ENCODE peak calls at places on chromosomes 12 and 14, in five cellular contexts. One of them, this sample, is unnamed.

GRCh38 chr12:110684322-110684836 is 4.5 kb downstream of the HVCN1 start:
- DNase-seq in neural crest cell: no peak
- DNase-seq in tibial artery: no peak
- DNase-seq in transverse colon: no peak
- DNase-seq in GM12865: no peak
- DNase-seq in this sample: no peak

GRCh38 chr14:99250636-99251208 is 21.3 kb downstream of the BCL11B start:
- DNase-seq in neural crest cell: no peak
- DNase-seq in tibial artery: no peak
- DNase-seq in transverse colon: no peak
- DNase-seq in GM12865: no peak
- DNase-seq in this sample: no peak

GRCh38 chr12:12810507-12811143 is 2.5 kb upstream of the DDX47 start:
- DNase-seq in neural crest cell: no peak
- DNase-seq in GM12865: no peak
- DNase-seq in tibial artery: no peak
- DNase-seq in transverse colon: no peak
- DNase-seq in this sample: no peak

GRCh38 chr12:71439613-71440392 is at the start of gene LGR5:
- DNase-seq in neural crest cell: peak
- DNase-seq in tibial artery: peak
- DNase-seq in transverse colon: peak
- DNase-seq in GM12865: peak
- DNase-seq in this sample: peak

GRCh38 chr14:37246427-37246829 is 48.7 kb downstream of the MIPOL1 start:
- DNase-seq in GM12865: peak
- DNase-seq in tibial artery: no peak
- DNase-seq in transverse colon: no peak
- DNase-seq in neural crest cell: no peak
- DNase-seq in this sample: no peak

GRCh38 chr12:72295744-72296143 is 23.6 kb downstream of the TRHDE start:
- DNase-seq in tibial artery: no peak
- DNase-seq in neural crest cell: no peak
- DNase-seq in GM12865: no peak
- DNase-seq in transverse colon: no peak
- DNase-seq in this sample: no peak

GRCh38 chr14:64507376-64508156 is 3.0 kb downstream of the ZBTB1 start:
- DNase-seq in tibial artery: no peak
- DNase-seq in GM12865: peak
- DNase-seq in transverse colon: no peak
- DNase-seq in neural crest cell: no peak
- DNase-seq in this sample: peak

GRCh38 chr12:63905523-63905922 is 61.0 kb downstream of the SRGAP1 start:
- DNase-seq in neural crest cell: no peak
- DNase-seq in transverse colon: no peak
- DNase-seq in tibial artery: no peak
- DNase-seq in GM12865: no peak
- DNase-seq in this sample: no peak

GRCh38 chr12:55850893-55851292 is 8.2 kb upstream of the MMP19 start:
- DNase-seq in GM12865: no peak
- DNase-seq in neural crest cell: no peak
- DNase-seq in transverse colon: no peak
- DNase-seq in tibial artery: peak
- DNase-seq in this sample: no peak

GRCh38 chr14:50734950-50735697 is 67.0 kb upstream of the SAV1 start:
- DNase-seq in GM12865: no peak
- DNase-seq in transverse colon: no peak
- DNase-seq in neural crest cell: no peak
- DNase-seq in tibial artery: no peak
- DNase-seq in this sample: no peak

GRCh38 chr12:79725987-79726386 is 35.2 kb upstream of the PAWR start:
- DNase-seq in transverse colon: no peak
- DNase-seq in tibial artery: no peak
- DNase-seq in neural crest cell: no peak
- DNase-seq in GM12865: no peak
- DNase-seq in this sample: no peak

GRCh38 chr14:33435911-33436310 is 497.2 kb downstream of the NPAS3 start:
- DNase-seq in tibial artery: no peak
- DNase-seq in GM12865: no peak
- DNase-seq in neural crest cell: no peak
- DNase-seq in transverse colon: no peak
- DNase-seq in this sample: no peak

GRCh38 chr12:102144221-102144620 is 24.2 kb downstream of the PARPBP start:
- DNase-seq in transverse colon: no peak
- DNase-seq in neural crest cell: no peak
- DNase-seq in GM12865: no peak
- DNase-seq in tibial artery: no peak
- DNase-seq in this sample: no peak

GRCh38 chr14:102579696-102580551 is 12.5 kb upstream of the RCOR1 start:
- DNase-seq in neural crest cell: no peak
- DNase-seq in tibial artery: no peak
- DNase-seq in GM12865: no peak
- DNase-seq in transverse colon: no peak
- DNase-seq in this sample: no peak

GRCh38 chr14:24368562-24369252 is 723 bp downstream of the NFATC4 start:
- DNase-seq in tibial artery: peak
- DNase-seq in GM12865: no peak
- DNase-seq in neural crest cell: peak
- DNase-seq in transverse colon: peak
- DNase-seq in this sample: no peak
- TF ChIP-seq CTCF in tibial artery: no peak
- TF ChIP-seq CTCF in GM12865: no peak
- TF ChIP-seq CTCF in neural crest cell: no peak
- TF ChIP-seq CTCF in transverse colon: no peak
- TF ChIP-seq CTCF in this sample: no peak

GRCh38 chr12:88638388-88638787 is 58.1 kb upstream of the KITLG start:
- DNase-seq in GM12865: no peak
- DNase-seq in neural crest cell: no peak
- DNase-seq in transverse colon: no peak
- DNase-seq in tibial artery: no peak
- DNase-seq in this sample: no peak

GRCh38 chr12:88628856-88629509 is 48.7 kb upstream of the KITLG start:
- DNase-seq in tibial artery: no peak
- DNase-seq in GM12865: no peak
- DNase-seq in neural crest cell: no peak
- DNase-seq in transverse colon: no peak
- DNase-seq in this sample: no peak

GRCh38 chr12:88634008-88634407 is 53.7 kb upstream of the KITLG start:
- DNase-seq in tibial artery: no peak
- DNase-seq in transverse colon: no peak
- DNase-seq in neural crest cell: no peak
- DNase-seq in GM12865: no peak
- DNase-seq in this sample: no peak

GRCh38 chr12:88638956-88639355 is 58.7 kb upstream of the KITLG start:
- DNase-seq in GM12865: no peak
- DNase-seq in tibial artery: no peak
- DNase-seq in transverse colon: no peak
- DNase-seq in neural crest cell: no peak
- DNase-seq in this sample: no peak

DNA sequence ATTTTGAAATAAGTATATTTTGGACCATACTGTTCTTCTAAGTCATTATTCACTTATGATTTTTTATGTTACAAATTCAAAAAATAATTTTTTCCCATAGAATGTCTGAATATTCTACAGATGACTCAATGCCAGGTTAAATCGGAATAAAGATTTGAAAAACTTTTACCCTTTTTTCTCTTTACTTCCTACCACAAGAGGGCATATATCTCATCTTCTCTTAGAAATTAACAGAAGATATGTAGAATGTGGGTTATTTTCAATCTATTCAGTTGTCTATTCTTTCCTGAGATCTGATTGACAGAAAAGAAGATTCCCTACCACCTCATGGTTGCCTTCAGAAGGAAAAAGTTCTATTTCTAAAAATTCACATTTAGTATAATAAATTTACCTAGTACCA is 53.0 kb upstream of the KITLG start:
- DNase-seq in transverse colon: no peak
- DNase-seq in neural crest cell: no peak
- DNase-seq in GM12865: no peak
- DNase-seq in tibial artery: no peak
- DNase-seq in this sample: no peak
- TF ChIP-seq CTCF in transverse colon: no peak
- TF ChIP-seq CTCF in neural crest cell: peak
- TF ChIP-seq CTCF in GM12865: no peak
- TF ChIP-seq CTCF in tibial artery: no peak
- TF ChIP-seq CTCF in this sample: no peak

DNA sequence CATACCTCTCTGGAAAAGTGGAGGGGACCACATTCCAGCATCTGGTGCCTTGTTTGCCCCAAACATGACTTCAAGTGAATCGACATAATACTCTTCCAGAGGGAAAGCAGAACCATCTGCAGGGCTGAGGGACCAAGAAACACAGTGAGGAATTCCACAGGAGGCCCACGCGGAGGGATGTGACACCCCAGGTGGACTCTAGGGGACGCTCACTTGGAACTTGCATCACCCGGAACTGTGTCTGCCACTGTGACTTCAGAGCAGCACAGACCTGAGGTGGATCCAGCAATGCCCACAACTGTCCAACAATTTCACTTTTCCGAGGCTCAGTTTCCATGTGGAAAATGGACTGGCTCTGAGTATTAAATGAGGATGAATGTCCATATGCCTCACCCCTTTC is 14.3 kb upstream of the CLMN start:
- DNase-seq in transverse colon: no peak
- DNase-seq in tibial artery: no peak
- DNase-seq in GM12865: no peak
- DNase-seq in neural crest cell: no peak
- DNase-seq in this sample: no peak
- TF ChIP-seq CTCF in transverse colon: no peak
- TF ChIP-seq CTCF in tibial artery: no peak
- TF ChIP-seq CTCF in GM12865: peak
- TF ChIP-seq CTCF in neural crest cell: no peak
- TF ChIP-seq CTCF in this sample: no peak

DNA sequence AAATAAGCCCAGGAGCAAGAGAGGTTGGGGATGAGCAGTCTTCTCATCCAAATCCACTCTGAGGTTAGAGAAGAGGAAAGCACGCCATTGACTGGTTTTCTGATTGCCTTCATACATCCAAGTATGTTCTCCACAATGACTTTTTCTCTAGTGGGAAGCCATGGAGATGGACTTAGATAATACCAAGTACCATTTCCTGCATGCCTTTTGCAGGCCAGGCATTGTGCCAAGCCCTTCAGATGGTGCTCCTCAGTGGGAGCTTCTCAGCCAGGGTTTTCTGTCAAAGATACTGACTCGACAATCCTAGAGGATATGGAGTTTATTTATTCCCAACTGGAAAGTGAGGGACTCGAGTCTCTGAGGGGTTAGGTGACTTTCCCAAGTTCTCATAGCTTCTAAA is 218.0 kb downstream of the ZFP36L1 start:
- DNase-seq in transverse colon: no peak
- DNase-seq in tibial artery: peak
- DNase-seq in GM12865: no peak
- DNase-seq in neural crest cell: no peak
- DNase-seq in this sample: no peak
- TF ChIP-seq CTCF in transverse colon: no peak
- TF ChIP-seq CTCF in tibial artery: no peak
- TF ChIP-seq CTCF in GM12865: no peak
- TF ChIP-seq CTCF in neural crest cell: no peak
- TF ChIP-seq CTCF in this sample: no peak

DNA sequence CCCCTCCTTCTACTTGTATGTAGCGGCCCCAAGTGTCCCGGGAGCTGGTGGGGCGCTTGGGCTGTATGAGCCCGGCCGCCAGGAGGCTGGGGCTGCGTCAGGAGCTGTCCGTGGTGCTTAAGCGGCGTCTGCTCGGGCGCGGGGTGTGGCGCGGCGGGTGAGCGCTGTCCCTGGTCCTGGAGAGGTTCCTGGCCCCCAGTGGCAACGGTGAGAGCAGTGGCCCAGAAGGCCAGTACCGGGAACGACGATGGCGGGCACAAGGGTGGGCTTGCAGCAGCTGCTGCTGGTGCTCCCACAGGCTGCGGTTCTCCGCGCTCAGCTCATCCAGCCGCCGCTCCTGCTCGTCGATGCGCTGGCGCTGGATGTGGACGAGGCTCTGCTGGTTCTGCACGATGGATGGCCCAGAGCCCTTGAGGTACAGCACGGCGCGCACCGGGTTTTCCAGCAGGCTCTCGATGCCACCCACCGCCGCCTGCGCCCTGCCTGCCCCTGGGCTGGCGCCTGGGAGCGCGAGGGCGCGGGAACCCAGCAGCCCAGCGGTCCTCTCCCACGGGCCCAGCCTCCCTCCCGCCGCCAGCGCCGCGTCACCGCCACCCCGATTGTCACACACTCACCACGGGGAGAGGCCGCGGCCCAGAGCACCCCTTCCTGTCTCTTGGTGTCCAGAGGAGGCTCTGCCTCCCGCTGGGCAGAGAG is 41.9 kb upstream of the FKBP4 start:
- DNase-seq in neural crest cell: peak
- DNase-seq in tibial artery: peak
- DNase-seq in GM12865: peak
- DNase-seq in transverse colon: peak
- DNase-seq in this sample: peak
- TF ChIP-seq CTCF in neural crest cell: peak
- TF ChIP-seq CTCF in tibial artery: no peak
- TF ChIP-seq CTCF in GM12865: no peak
- TF ChIP-seq CTCF in transverse colon: no peak
- TF ChIP-seq CTCF in this sample: no peak

DNA sequence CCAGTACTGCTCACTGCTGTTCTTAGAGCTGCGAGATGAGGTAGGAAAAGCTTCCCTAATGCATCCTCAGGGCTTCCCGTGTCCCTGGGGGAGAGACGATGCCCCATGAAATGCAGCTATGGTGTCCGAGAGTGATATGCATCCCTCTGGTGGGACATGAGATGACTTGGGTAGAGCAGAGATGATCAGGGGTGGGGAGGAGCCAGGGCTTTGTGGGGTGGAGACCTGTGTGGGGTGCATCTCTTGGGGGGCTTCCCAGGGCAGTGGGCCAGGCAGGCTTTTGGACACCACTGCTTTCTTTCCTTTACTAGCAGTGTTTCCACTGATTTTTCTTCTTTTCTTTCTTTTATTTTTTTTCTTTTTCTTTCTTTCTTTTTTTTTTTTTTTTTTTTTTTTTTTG is 147.3 kb downstream of the ADGRD1 start:
- DNase-seq in GM12865: no peak
- DNase-seq in transverse colon: no peak
- DNase-seq in tibial artery: no peak
- DNase-seq in neural crest cell: no peak
- DNase-seq in this sample: no peak
- TF ChIP-seq CTCF in GM12865: no peak
- TF ChIP-seq CTCF in transverse colon: no peak
- TF ChIP-seq CTCF in tibial artery: no peak
- TF ChIP-seq CTCF in neural crest cell: no peak
- TF ChIP-seq CTCF in this sample: no peak

DNA sequence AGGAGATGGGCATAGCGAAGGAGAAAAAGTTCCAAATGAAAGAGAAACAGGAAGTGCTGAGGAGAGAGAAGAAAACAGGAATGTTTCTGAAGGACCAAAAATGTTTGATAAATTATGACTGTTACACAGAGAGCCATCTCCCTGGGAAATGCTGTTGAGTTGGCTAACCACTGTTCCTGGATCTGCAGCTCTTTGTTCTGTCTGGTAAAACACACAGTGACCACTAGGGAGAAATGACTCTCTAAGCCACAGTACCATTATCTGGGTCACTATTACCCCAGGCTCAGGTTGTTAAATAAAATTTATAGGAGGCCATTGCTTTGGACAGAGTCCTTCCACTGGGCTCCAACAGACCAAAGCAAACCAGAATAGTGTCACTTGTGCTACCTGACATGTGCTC is 219.3 kb downstream of the CRADD start:
- DNase-seq in GM12865: no peak
- DNase-seq in tibial artery: no peak
- DNase-seq in neural crest cell: no peak
- DNase-seq in transverse colon: no peak
- DNase-seq in this sample: no peak
- TF ChIP-seq CTCF in GM12865: peak
- TF ChIP-seq CTCF in tibial artery: no peak
- TF ChIP-seq CTCF in neural crest cell: peak
- TF ChIP-seq CTCF in transverse colon: no peak
- TF ChIP-seq CTCF in this sample: no peak

GRCh38 chr12:15151141-15152091 is 69.8 kb downstream of the RERG start:
- DNase-seq in tibial artery: no peak
- DNase-seq in neural crest cell: no peak
- DNase-seq in GM12865: peak
- DNase-seq in transverse colon: no peak
- DNase-seq in this sample: peak
- TF ChIP-seq CTCF in tibial artery: peak
- TF ChIP-seq CTCF in neural crest cell: peak
- TF ChIP-seq CTCF in GM12865: no peak
- TF ChIP-seq CTCF in transverse colon: peak
- TF ChIP-seq CTCF in this sample: peak

This sample was measured in Calu3.